ENCODE peak calls at places on chromosomes 13 and 19, in six cellular contexts. F, V, W, N, Q and R are unnamed samples.

GRCh38 chr19:2186071-2186846 is 22.5 kb downstream of the DOT1L start:
- DNase-seq in F (no peak), V (no peak), W (no peak), N (no peak), Q (no peak), R (no peak)

GRCh38 chr19:50832666-50833065 is 708 bp downstream of the KLK15 start:
- DNase-seq in F (no peak), V (no peak), W (no peak), N (no peak), Q (no peak), R (no peak)

GRCh38 chr19:18590273-18591272 is 2.0 kb downstream of the REX1BD start:
- DNase-seq in F (no peak), V (peak), W (no peak), N (peak), Q (peak), R (no peak)

GRCh38 chr13:49248433-49249002 is 793 bp downstream of the CDADC1 start:
- DNase-seq in F (no peak), V (peak), W (no peak), N (peak), Q (no peak), R (no peak)

GRCh38 chr13:52004508-52005183 is 6.6 kb downstream of the ATP7B start:
- DNase-seq in F (no peak), V (no peak), W (no peak), N (no peak), Q (no peak), R (no peak)

GRCh38 chr13:97224544-97225324 is 2.6 kb downstream of the MBNL2 start:
- DNase-seq in F (no peak), V (no peak), W (no peak), N (peak), Q (no peak), R (no peak)

GRCh38 chr19:3923912-3924311 is 9.0 kb upstream of the NMRK2 start:
- DNase-seq in F (no peak), V (no peak), W (no peak), N (no peak), Q (no peak), R (no peak)

GRCh38 chr13:42592915-42593718 is 19.2 kb downstream of the TNFSF11 start:
- DNase-seq in F (no peak), V (no peak), W (no peak), N (no peak), Q (no peak), R (no peak)

GRCh38 chr13:99367663-99368448 is 60.7 kb upstream of the GPR183 start:
- DNase-seq in F (no peak), V (peak), W (no peak), N (no peak), Q (no peak), R (no peak)

GRCh38 chr13:25632166-25632888 is 260.6 kb downstream of the ATP8A2 start:
- DNase-seq in F (no peak), V (peak), W (no peak), N (no peak), Q (no peak), R (no peak)

GRCh38 chr19:7970716-7971448 is 27.4 kb upstream of the TIMM44 start:
- DNase-seq in F (peak), V (peak), W (no peak), N (peak), Q (peak), R (peak)

GRCh38 chr19:47839913-47840312 is 18.2 kb downstream of the CRX start:
- DNase-seq in F (no peak), V (no peak), W (no peak), N (no peak), Q (no peak), R (no peak)

GRCh38 chr19:16463991-16464575 is 7.7 kb downstream of the EPS15L1 start:
- DNase-seq in F (no peak), V (no peak), W (no peak), N (peak), Q (peak), R (no peak)

GRCh38 chr19:6945733-6946132 is 58.4 kb downstream of the ADGRE1 start:
- DNase-seq in F (no peak), V (no peak), W (no peak), N (no peak), Q (no peak), R (no peak)

GRCh38 chr13:92952161-92952560 is 274.4 kb upstream of the GPC6 start:
- DNase-seq in F (no peak), V (no peak), W (no peak), N (no peak), Q (no peak), R (no peak)

GRCh38 chr13:95140502-95140901 is 160.7 kb downstream of the ABCC4 start:
- DNase-seq in F (no peak), V (no peak), W (no peak), N (no peak), Q (no peak), R (no peak)

GRCh38 chr19:2154587-2155075 is 3.3 kb upstream of the AP3D1 start:
- DNase-seq in F (no peak), V (no peak), W (no peak), N (no peak), Q (no peak), R (no peak)

GRCh38 chr19:49148784-49149651 is 6.2 kb downstream of the HRC start:
- DNase-seq in F (peak), V (peak), W (no peak), N (peak), Q (peak), R (peak)

GRCh38 chr19:19258589-19259338 is 14.3 kb downstream of the TM6SF2 start:
- DNase-seq in F (no peak), V (no peak), W (no peak), N (no peak), Q (no peak), R (no peak)

GRCh38 chr19:56162258-56162657 is 13.6 kb upstream of the GALP start:
- DNase-seq in F (no peak), V (no peak), W (no peak), N (no peak), Q (peak), R (no peak)

GRCh38 chr19:12000152-12000981 is 35.1 kb downstream of the ZNF433 start:
- DNase-seq in F (peak), V (no peak), W (peak), N (no peak), Q (no peak), R (no peak)

GRCh38 chr13:33870046-33870668 is 52.2 kb downstream of the RFC3 start:
- DNase-seq in F (no peak), V (no peak), W (no peak), N (no peak), Q (no peak), R (no peak)

GRCh38 chr19:6773323-6773931 is 919 bp downstream of the VAV1 start:
- DNase-seq in F (peak), V (no peak), W (peak), N (no peak), Q (no peak), R (peak)

GRCh38 chr13:110713981-110714797 is 689 bp downstream of the ING1 start:
- DNase-seq in F (no peak), V (peak), W (no peak), N (peak), Q (peak), R (peak)

GRCh38 chr13:103694471-103694870 is 628.3 kb upstream of the SLC10A2 start:
- DNase-seq in F (no peak), V (no peak), W (no peak), N (no peak), Q (no peak), R (no peak)

GRCh38 chr13:95391785-95392184 is 90.5 kb upstream of the ABCC4 start:
- DNase-seq in F (no peak), V (no peak), W (no peak), N (no peak), Q (no peak), R (no peak)

GRCh38 chr13:26216042-26216441 is 6.1 kb downstream of the RNF6 start:
- DNase-seq in F (no peak), V (no peak), W (no peak), N (no peak), Q (no peak), R (no peak)

GRCh38 chr13:101514695-101515275 is 62.3 kb downstream of the ITGBL1 start:
- DNase-seq in F (no peak), V (no peak), W (no peak), N (peak), Q (no peak), R (no peak)

GRCh38 chr13:45327253-45327954 is 13.6 kb downstream of the TPT1 start:
- DNase-seq in F (no peak), V (no peak), W (no peak), N (no peak), Q (no peak), R (no peak)

GRCh38 chr19:8158411-8159074 is 9.2 kb upstream of the FBN3 start:
- DNase-seq in F (no peak), V (no peak), W (peak), N (peak), Q (peak), R (peak)

GRCh38 chr19:30669329-30670010 is 297.3 kb downstream of the ZNF536 start:
- DNase-seq in F (peak), V (peak), W (no peak), N (peak), Q (peak), R (peak)

GRCh38 chr19:58213075-58213369 is 15.7 kb upstream of the ZNF544 start:
- DNase-seq in F (no peak), V (no peak), W (no peak), N (no peak), Q (no peak), R (no peak)
- TF ChIP-seq POLR2AphosphoS5 in F (no peak), V (no peak), W (no peak), N (no peak), Q (no peak), R (no peak)

GRCh38 chr19:37655689-37656491 is 625 bp upstream of the ZFP30 start:
- DNase-seq in F (peak), V (peak), W (peak), N (peak), Q (peak), R (peak)
- TF ChIP-seq POLR2A in F (peak), V (no peak), W (peak), N (peak), Q (peak), R (peak)

GRCh38 chr19:13334801-13335481 is 171.3 kb downstream of the CACNA1A start:
- DNase-seq in F (no peak), V (no peak), W (no peak), N (no peak), Q (no peak), R (no peak)

GRCh38 chr19:13330285-13330684 is 176.0 kb downstream of the CACNA1A start:
- DNase-seq in F (no peak), V (no peak), W (no peak), N (no peak), Q (no peak), R (no peak)

GRCh38 chr19:13329766-13330165 is 176.5 kb downstream of the CACNA1A start:
- DNase-seq in F (no peak), V (no peak), W (no peak), N (no peak), Q (no peak), R (no peak)
- TF ChIP-seq TAF1 in F (no peak), V (no peak), W (no peak), N (no peak), Q (no peak), R (no peak)

GRCh38 chr19:33805313-33805712 is 8.6 kb downstream of the KCTD15 start:
- DNase-seq in F (no peak), V (no peak), W (no peak), N (no peak), Q (no peak), R (no peak)

GRCh38 chr19:33802801-33803200 is 6.1 kb downstream of the KCTD15 start:
- DNase-seq in F (no peak), V (no peak), W (no peak), N (no peak), Q (no peak), R (no peak)

GRCh38 chr19:33803383-33803782 is 6.7 kb downstream of the KCTD15 start:
- DNase-seq in F (no peak), V (no peak), W (no peak), N (no peak), Q (no peak), R (no peak)

GRCh38 chr19:33805840-33806433 is 9.3 kb downstream of the KCTD15 start:
- DNase-seq in F (no peak), V (no peak), W (no peak), N (no peak), Q (no peak), R (no peak)

GRCh38 chr19:33804021-33804799 is 7.5 kb downstream of the KCTD15 start:
- DNase-seq in F (no peak), V (no peak), W (no peak), N (peak), Q (no peak), R (no peak)
- TF ChIP-seq POLR2AphosphoS5 in F (no peak), V (no peak), W (no peak), N (no peak), Q (no peak), R (no peak)

DNA sequence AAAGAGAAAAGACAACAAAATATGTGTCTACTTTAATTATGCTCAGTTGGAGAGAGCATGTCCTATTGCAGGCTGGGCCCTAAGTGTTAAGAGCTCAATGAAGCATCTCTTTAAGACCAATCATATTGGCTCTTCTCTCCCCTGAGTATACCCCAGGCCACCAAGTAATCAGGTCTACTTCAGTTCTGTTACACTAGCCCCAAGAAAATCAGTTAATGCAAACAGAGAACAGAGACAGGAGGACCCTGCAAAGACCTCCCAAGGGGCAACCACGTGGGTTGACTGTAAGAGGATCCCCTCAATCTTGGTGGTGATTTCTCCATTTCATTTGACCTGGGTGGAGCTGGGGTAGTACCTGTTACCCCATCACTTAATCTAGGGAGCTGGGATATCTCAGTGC is 451.0 kb upstream of the ZNF507 start:
- DNase-seq in F (no peak), V (no peak), W (no peak), N (no peak), Q (no peak), R (no peak)
- TF ChIP-seq POLR2A in F (no peak), V (no peak), W (no peak), N (no peak), Q (no peak), R (no peak)

GRCh38 chr19:870314-870713 is 10.8 kb downstream of the CFD start:
- DNase-seq in F (no peak), V (no peak), W (no peak), N (no peak), Q (no peak), R (no peak)

GRCh38 chr19:869245-870177 is 10.0 kb downstream of the CFD start:
- DNase-seq in F (no peak), V (no peak), W (no peak), N (no peak), Q (no peak), R (no peak)

GRCh38 chr19:872266-872951 is 12.9 kb downstream of the CFD start:
- DNase-seq in F (peak), V (no peak), W (peak), N (no peak), Q (peak), R (peak)

GRCh38 chr19:871446-872265 is 12.2 kb downstream of the CFD start:
- DNase-seq in F (no peak), V (peak), W (no peak), N (peak), Q (peak), R (no peak)

DNA sequence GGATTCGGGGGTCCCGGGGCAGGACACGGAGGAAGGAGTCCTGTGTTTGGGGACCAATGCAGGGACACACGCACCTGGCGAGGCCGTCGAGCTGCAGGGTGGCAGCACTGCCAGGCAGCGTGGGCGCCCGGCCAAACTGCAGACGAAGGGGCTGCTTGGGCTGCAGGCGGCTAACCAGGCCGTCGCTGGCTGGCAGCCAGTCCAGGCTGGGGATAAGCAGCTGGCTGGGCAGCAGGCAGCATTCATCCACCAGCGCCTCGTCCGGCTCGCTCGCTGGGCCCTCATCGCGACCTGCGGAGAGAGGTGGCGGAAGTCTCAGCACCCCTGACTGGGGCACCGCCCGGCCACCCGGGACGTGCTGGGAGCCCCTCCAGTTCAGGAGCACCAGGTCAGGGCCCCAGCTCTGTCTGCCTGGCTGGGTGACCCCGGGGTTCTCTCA is 11.5 kb downstream of the CFD start:
- DNase-seq in F (no peak), V (no peak), W (no peak), N (no peak), Q (no peak), R (no peak)
- TF ChIP-seq TAF1 in F (no peak), V (no peak), W (no peak), N (no peak), Q (no peak), R (no peak)

DNA sequence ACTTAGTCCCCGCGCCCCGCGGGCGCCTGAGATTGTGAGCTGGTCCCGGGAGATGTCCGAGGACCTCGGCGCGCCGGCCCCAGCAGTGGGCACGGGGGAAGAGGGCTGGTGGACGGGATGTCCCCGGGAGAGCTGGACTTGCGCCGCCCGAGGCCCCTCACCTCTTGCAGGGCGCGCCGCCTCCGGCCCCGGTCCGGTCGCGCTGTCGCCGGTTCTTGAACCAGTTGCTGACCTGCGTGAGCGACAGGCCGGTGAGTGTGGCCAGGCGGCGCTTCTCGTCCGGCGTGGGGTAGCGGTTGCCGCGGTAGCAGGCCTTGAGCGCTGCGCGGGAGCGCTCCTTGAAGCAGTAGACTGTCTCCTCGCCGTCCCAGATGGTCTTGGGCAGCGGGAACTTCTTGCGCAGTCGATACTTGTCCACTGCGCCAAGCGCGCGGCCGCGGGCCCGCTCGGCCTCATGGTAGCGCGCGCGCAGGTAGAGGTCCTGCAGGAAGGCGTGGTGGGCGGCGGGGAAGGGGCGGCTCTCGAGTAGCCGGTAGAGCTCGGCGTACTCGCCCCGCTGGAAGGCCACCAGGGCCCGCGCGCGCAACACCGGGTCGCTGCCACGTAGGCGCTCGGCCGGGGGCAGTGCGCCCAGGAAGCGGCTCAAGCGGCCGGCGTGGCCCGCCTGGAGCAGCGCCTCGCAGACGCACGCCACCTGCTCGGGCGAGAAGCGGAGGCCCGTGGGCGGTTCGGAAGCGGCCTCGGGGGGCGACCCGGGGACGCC is 990 bp downstream of the SIX5 start:
- DNase-seq in F (peak), V (peak), W (no peak), N (peak), Q (peak), R (peak)
- TF ChIP-seq POLR2AphosphoS5 in F (no peak), V (peak), W (no peak), N (no peak), Q (peak), R (no peak)

GRCh38 chr19:46659151-46660007 is 1.6 kb downstream of the DACT3 start:
- DNase-seq in F (no peak), V (peak), W (no peak), N (no peak), Q (peak), R (no peak)

GRCh38 chr19:46660601-46661019 is 372 bp downstream of the DACT3 start:
- DNase-seq in F (no peak), V (no peak), W (no peak), N (no peak), Q (no peak), R (no peak)

GRCh38 chr19:46661735-46662592 is 982 bp upstream of the DACT3 start:
- DNase-seq in F (no peak), V (peak), W (no peak), N (peak), Q (peak), R (no peak)

GRCh38 chr19:46660008-46660517 is 919 bp downstream of the DACT3 start:
- DNase-seq in F (no peak), V (peak), W (no peak), N (no peak), Q (peak), R (no peak)

GRCh38 chr19:46661020-46661731 is at the start of gene DACT3:
- DNase-seq in F (peak), V (peak), W (peak), N (peak), Q (peak), R (peak)
- TF ChIP-seq POLR2A in F (no peak), V (no peak), W (no peak), N (no peak), Q (no peak), R (no peak)

GRCh38 chr13:106467406-106468122 is 67.9 kb downstream of the EFNB2 start:
- DNase-seq in F (no peak), V (no peak), W (no peak), N (no peak), Q (no peak), R (no peak)
- TF ChIP-seq TAF1 in F (no peak), V (no peak), W (no peak), N (no peak), Q (no peak), R (no peak)